ENCODE peak calls at places on chromosome 17, in five cellular contexts. H is hippocampal formation, Y is occipital lobe, K is ACHN, O is Caki2. Z is an unnamed sample.

GRCh38 chr17:32111141-32111771 is 31.0 kb upstream of the RHOT1 start:
- DNase-seq in H (no peak), Y (no peak), K (peak; percentile 32), O (no peak), Z (no peak)

GRCh38 chr17:50129946-50130777 is at the start of gene SAMD14:
- DNase-seq in H (no peak), Y (no peak), K (peak; percentile 39), O (no peak), Z (no peak)

GRCh38 chr17:49707246-49707607 is 537 bp downstream of the SLC35B1 start:
- DNase-seq in H (no peak), Y (no peak), K (peak; percentile 16), O (no peak), Z (no peak)

GRCh38 chr17:7992924-7993323 is 9.5 kb upstream of the GUCY2D start:
- DNase-seq in H (no peak), Y (no peak), K (no peak), O (peak; percentile 16), Z (no peak)

GRCh38 chr17:81520021-81520894 is 7.7 kb upstream of the ACTG1 start:
- DNase-seq in H (no peak), Y (no peak), K (no peak), O (no peak), Z (no peak)

GRCh38 chr17:39144414-39144813 is 7.0 kb downstream of the PLXDC1 start:
- DNase-seq in H (no peak), Y (peak; percentile 60), K (no peak), O (no peak), Z (no peak)

GRCh38 chr17:31061678-31062077 is 33.1 kb upstream of the NF1 start:
- DNase-seq in H (no peak), Y (no peak), K (peak; percentile 27), O (no peak), Z (no peak)

GRCh38 chr17:34389343-34389742 is 26.3 kb upstream of the CCL1 start:
- DNase-seq in H (no peak), Y (no peak), K (no peak), O (no peak), Z (no peak)

GRCh38 chr17:81429353-81429774 is 34.1 kb downstream of the BAHCC1 start:
- DNase-seq in H (peak; percentile 68), Y (peak; percentile 81), K (peak; percentile 86), O (peak; percentile 39), Z (no peak)

GRCh38 chr17:41500131-41500911 is 5.1 kb downstream of the KRT13 start:
- DNase-seq in H (no peak), Y (no peak), K (peak; percentile 53), O (peak; percentile 73), Z (no peak)

GRCh38 chr17:72778161-72779151 is 314.0 kb downstream of the SLC39A11 start:
- DNase-seq in H (no peak), Y (no peak), K (no peak), O (no peak), Z (peak; percentile 8)

Z was measured in CMK.